ENCODE peak calls at places on chromosomes 12 and 14, in six cellular contexts. S is CD8-positive, alpha-beta memory T cell; B is heart right ventricle; K is skeletal muscle cell; C is suprapubic skin; N is AG04450. X is an unnamed sample.

GRCh38 chr12:2311001-2311778 is 258.4 kb downstream of the CACNA1C start:
- DNase-seq in S (no peak), B (no peak), K (no peak), C (no peak), N (peak; percentile 66), X (peak; percentile 93)

GRCh38 chr12:23340351-23340750 is 609.1 kb downstream of the SOX5 start:
- DNase-seq in S (no peak), B (no peak), K (no peak), C (no peak), N (no peak), X (no peak)

GRCh38 chr14:98070521-98070920 is 1201.5 kb downstream of the BCL11B start:
- DNase-seq in S (no peak), B (no peak), K (no peak), C (no peak), N (no peak), X (no peak)

GRCh38 chr14:100392266-100392850 is 69.2 kb downstream of the SLC25A47 start:
- DNase-seq in S (no peak), B (no peak), K (no peak), C (no peak), N (no peak), X (no peak)

GRCh38 chr12:65643595-65644386 is 180.5 kb upstream of the HMGA2 start:
- DNase-seq in S (no peak), B (no peak), K (no peak), C (no peak), N (no peak), X (no peak)

GRCh38 chr14:22598896-22599244 is 770 bp downstream of the ABHD4 start:
- DNase-seq in S (no peak), B (no peak), K (no peak), C (no peak), N (no peak), X (peak; percentile 29)

GRCh38 chr14:32565256-32565655 is 236.2 kb downstream of the AKAP6 start:
- DNase-seq in S (no peak), B (no peak), K (no peak), C (no peak), N (no peak), X (no peak)

GRCh38 chr12:75571204-75571603 is 59.8 kb upstream of the KRR1 start:
- DNase-seq in S (no peak), B (no peak), K (no peak), C (no peak), N (no peak), X (no peak)

GRCh38 chr14:23227566-23227965 is 10.2 kb upstream of the RNF212B start:
- DNase-seq in S (no peak), B (no peak), K (no peak), C (no peak), N (no peak), X (no peak)

GRCh38 chr12:5307065-5307464 is 124.8 kb upstream of the NTF3 start:
- DNase-seq in S (no peak), B (no peak), K (no peak), C (no peak), N (no peak), X (no peak)

GRCh38 chr12:12443482-12443881 is 86.6 kb downstream of the BORCS5 start:
- DNase-seq in S (no peak), B (peak; percentile 84), K (no peak), C (no peak), N (no peak), X (no peak)

GRCh38 chr14:58942516-58942915 is 246.0 kb upstream of the DAAM1 start:
- DNase-seq in S (no peak), B (no peak), K (no peak), C (no peak), N (no peak), X (no peak)

GRCh38 chr12:116116650-116117424 is 160.7 kb downstream of the MED13L start:
- DNase-seq in S (no peak), B (no peak), K (no peak), C (no peak), N (no peak), X (no peak)

GRCh38 chr12:129067482-129067881 is 214.2 kb downstream of the GLT1D1 start:
- DNase-seq in S (no peak), B (no peak), K (no peak), C (no peak), N (no peak), X (no peak)

GRCh38 chr14:35534130-35534883 is at the start of gene INSM2:
- DNase-seq in S (no peak), B (no peak), K (no peak), C (no peak), N (no peak), X (no peak)

GRCh38 chr14:92974541-92975345 is 51.8 kb downstream of the CHGA start:
- DNase-seq in S (peak; percentile 34), B (no peak), K (no peak), C (no peak), N (no peak), X (no peak)

GRCh38 chr12:65278576-65279386 is at the start of gene MSRB3:
- DNase-seq in S (peak; percentile 45), B (peak; percentile 85), K (peak; percentile 30), C (peak; percentile 83), N (peak; percentile 37), X (peak; percentile 79)

GRCh38 chr14:52080171-52080800 is 11.4 kb upstream of the NID2 start:
- DNase-seq in S (no peak), B (no peak), K (no peak), C (no peak), N (no peak), X (no peak)

GRCh38 chr14:104939666-104940410 is 15.2 kb downstream of the PLD4 start:
- DNase-seq in S (no peak), B (no peak), K (no peak), C (peak; percentile 68), N (no peak), X (no peak)

GRCh38 chr14:100880271-100881101 is 23.0 kb downstream of the RTL1 start:
- DNase-seq in S (peak; percentile 42), B (no peak), K (no peak), C (no peak), N (no peak), X (no peak)

GRCh38 chr12:64059685-64060084 is 162.4 kb downstream of the KICS2 start:
- DNase-seq in S (no peak), B (no peak), K (no peak), C (no peak), N (no peak), X (no peak)

GRCh38 chr12:96495155-96495554 is 5.8 kb downstream of the CFAP54 start:
- DNase-seq in S (no peak), B (no peak), K (no peak), C (no peak), N (no peak), X (no peak)

GRCh38 chr12:82996168-82996812 is 309.6 kb downstream of the TMTC2 start:
- DNase-seq in S (no peak), B (no peak), K (no peak), C (no peak), N (no peak), X (no peak)

GRCh38 chr14:63229330-63230059 is 25.3 kb downstream of the RHOJ start:
- DNase-seq in S (no peak), B (peak; percentile 49), K (no peak), C (no peak), N (no peak), X (no peak)

GRCh38 chr12:103840399-103840880 is 594 bp downstream of the NT5DC3 start:
- DNase-seq in S (peak; percentile 45), B (no peak), K (no peak), C (peak; percentile 81), N (no peak), X (peak; percentile 43)

GRCh38 chr12:114670257-114670955 is 13.6 kb downstream of the TBX3 start:
- DNase-seq in S (no peak), B (no peak), K (no peak), C (no peak), N (no peak), X (peak; percentile 77)

GRCh38 chr14:53793790-53794560 is 162.7 kb downstream of the BMP4 start:
- DNase-seq in S (no peak), B (no peak), K (no peak), C (no peak), N (no peak), X (peak; percentile 39)

GRCh38 chr12:48795550-48796455 is 6.9 kb upstream of the ADCY6 start:
- DNase-seq in S (peak; percentile 67), B (peak; percentile 70), K (no peak), C (no peak), N (no peak), X (peak; percentile 67)

GRCh38 chr12:110355080-110355479 is 48.4 kb downstream of the ANAPC7 start:
- DNase-seq in S (peak; percentile 55), B (no peak), K (no peak), C (no peak), N (no peak), X (peak; percentile 37)

GRCh38 chr12:117662220-117662619 is 300.8 kb upstream of the NOS1 start:
- DNase-seq in S (no peak), B (no peak), K (no peak), C (no peak), N (no peak), X (no peak)

GRCh38 chr14:91814317-91814716 is 53.0 kb downstream of the TC2N start:
- DNase-seq in S (no peak), B (no peak), K (no peak), C (no peak), N (no peak), X (no peak)

GRCh38 chr12:127926004-127926403 is 341.0 kb upstream of the TMEM132C start:
- DNase-seq in S (no peak), B (peak; percentile 32), K (no peak), C (no peak), N (no peak), X (peak; percentile 55)
- H3K4me3 ChIP-seq in S (no peak overlapping the region), B (no peak overlapping the region), K (no peak overlapping the region), C (no peak overlapping the region), N (no peak overlapping the region), X (no peak overlapping the region)

GRCh38 chr14:75127903-75128595 is 1.2 kb upstream of the NEK9 start:
- DNase-seq in S (no peak), B (no peak), K (no peak), C (no peak), N (no peak), X (no peak)
- H3K4me3 ChIP-seq in S (peak overlapping the region; percentile 4), B (peak overlapping the region; percentile 94), K (peak overlapping the region; percentile 73), C (peak overlapping the region; percentile 69), N (peak overlapping the region; percentile 72), X (no peak overlapping the region)

GRCh38 chr12:125092872-125093680 is 27.8 kb downstream of the AACS start:
- DNase-seq in S (no peak), B (no peak), K (no peak), C (no peak), N (no peak), X (no peak)
- H3K4me3 ChIP-seq in S (no peak overlapping the region), B (no peak overlapping the region), K (no peak overlapping the region), C (no peak overlapping the region), N (no peak overlapping the region), X (no peak overlapping the region)

DNA sequence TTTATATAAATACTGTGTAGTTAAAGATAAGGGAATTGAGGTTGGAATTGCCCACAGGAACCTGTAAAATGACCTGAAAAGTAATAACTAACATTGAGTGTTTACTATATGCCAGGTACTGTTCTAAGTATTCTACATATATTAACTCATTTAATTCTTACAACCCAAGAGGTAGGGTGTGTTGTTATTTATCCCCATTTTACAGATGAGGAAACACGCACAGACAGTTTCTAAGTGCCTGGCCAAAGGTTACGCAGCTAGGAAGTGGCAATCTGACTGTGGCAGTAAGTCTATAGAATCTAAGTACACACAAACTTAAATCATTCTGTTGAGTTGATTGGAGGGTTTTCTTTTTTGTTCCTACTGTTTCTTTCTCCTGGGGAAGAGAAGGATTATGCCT is 1.1 kb upstream of the TSPAN31 start:
- DNase-seq in S (no peak), B (no peak), K (no peak), C (no peak), N (no peak), X (peak; percentile 69)
- H3K4me3 ChIP-seq in S (no peak overlapping the region), B (no peak overlapping the region), K (no peak overlapping the region), C (peak overlapping the region; percentile 85), N (no peak overlapping the region), X (peak overlapping the region; percentile 50)